ENCODE peak calls at places on chromosomes 7 and 10, in five cellular contexts. One of them, this sample, is unnamed.

GRCh38 chr10:119658274-119658673 is 7.1 kb downstream of the BAG3 start:
- DNase-seq in GM23248: peak
- DNase-seq in HepG2: peak
- DNase-seq in dorsolateral prefrontal cortex: no peak
- DNase-seq in breast epithelium: peak
- DNase-seq in this sample: no peak

GRCh38 chr7:130009848-130010688 is 41.1 kb downstream of the ZC3HC1 start:
- DNase-seq in breast epithelium: no peak
- DNase-seq in dorsolateral prefrontal cortex: no peak
- DNase-seq in HepG2: peak
- DNase-seq in GM23248: peak
- DNase-seq in this sample: no peak

GRCh38 chr7:94701555-94701973 is 45.6 kb upstream of the SGCE start:
- DNase-seq in dorsolateral prefrontal cortex: no peak
- DNase-seq in breast epithelium: no peak
- DNase-seq in HepG2: peak
- DNase-seq in GM23248: peak
- DNase-seq in this sample: no peak

GRCh38 chr10:13347235-13348156 is 597 bp downstream of the SEPHS1 start:
- DNase-seq in GM23248: peak
- DNase-seq in HepG2: peak
- DNase-seq in breast epithelium: peak
- DNase-seq in dorsolateral prefrontal cortex: peak
- DNase-seq in this sample: peak

GRCh38 chr7:149794665-149795064 is 21.3 kb upstream of the ZNF467 start:
- DNase-seq in dorsolateral prefrontal cortex: no peak
- DNase-seq in HepG2: no peak
- DNase-seq in breast epithelium: no peak
- DNase-seq in GM23248: no peak
- DNase-seq in this sample: no peak

GRCh38 chr7:24700446-24701044 is 56.7 kb downstream of the GSDME start:
- DNase-seq in dorsolateral prefrontal cortex: no peak
- DNase-seq in breast epithelium: no peak
- DNase-seq in HepG2: no peak
- DNase-seq in GM23248: no peak
- DNase-seq in this sample: no peak

GRCh38 chr7:91814189-91814588 is 66.3 kb downstream of the MTERF1 start:
- DNase-seq in GM23248: no peak
- DNase-seq in breast epithelium: no peak
- DNase-seq in HepG2: no peak
- DNase-seq in dorsolateral prefrontal cortex: no peak
- DNase-seq in this sample: no peak

GRCh38 chr7:48299580-48300169 is 128.4 kb downstream of the ABCA13 start:
- DNase-seq in HepG2: peak
- DNase-seq in GM23248: peak
- DNase-seq in dorsolateral prefrontal cortex: no peak
- DNase-seq in breast epithelium: peak
- DNase-seq in this sample: peak

GRCh38 chr7:126443951-126444350 is 808.8 kb downstream of the GRM8 start:
- DNase-seq in dorsolateral prefrontal cortex: no peak
- DNase-seq in HepG2: no peak
- DNase-seq in GM23248: no peak
- DNase-seq in breast epithelium: no peak
- DNase-seq in this sample: no peak

GRCh38 chr10:10514790-10515189 is 502.9 kb upstream of the CELF2 start:
- DNase-seq in breast epithelium: no peak
- DNase-seq in dorsolateral prefrontal cortex: no peak
- DNase-seq in GM23248: no peak
- DNase-seq in HepG2: no peak
- DNase-seq in this sample: no peak

GRCh38 chr10:100182281-100182680 is 3.5 kb downstream of the ERLIN1 start:
- DNase-seq in HepG2: no peak
- DNase-seq in GM23248: no peak
- DNase-seq in dorsolateral prefrontal cortex: no peak
- DNase-seq in breast epithelium: no peak
- DNase-seq in this sample: no peak

GRCh38 chr10:24869354-24870016 is 82.9 kb downstream of the PRTFDC1 start:
- DNase-seq in dorsolateral prefrontal cortex: no peak
- DNase-seq in breast epithelium: no peak
- DNase-seq in HepG2: no peak
- DNase-seq in GM23248: peak
- DNase-seq in this sample: no peak

GRCh38 chr7:70695804-70696104 is 436.2 kb upstream of the GALNT17 start:
- DNase-seq in HepG2: no peak
- DNase-seq in GM23248: peak
- DNase-seq in breast epithelium: no peak
- DNase-seq in dorsolateral prefrontal cortex: no peak
- DNase-seq in this sample: no peak

GRCh38 chr10:62916157-62916603 is 100.0 kb upstream of the EGR2 start:
- DNase-seq in breast epithelium: peak
- DNase-seq in GM23248: peak
- DNase-seq in dorsolateral prefrontal cortex: no peak
- DNase-seq in HepG2: no peak
- DNase-seq in this sample: no peak

GRCh38 chr7:155577509-155577905 is 31.1 kb upstream of the CNPY1 start:
- DNase-seq in breast epithelium: no peak
- DNase-seq in GM23248: no peak
- DNase-seq in dorsolateral prefrontal cortex: peak
- DNase-seq in HepG2: no peak
- DNase-seq in this sample: no peak

GRCh38 chr7:18680576-18680975 is 185.0 kb downstream of the HDAC9 start:
- DNase-seq in breast epithelium: no peak
- DNase-seq in GM23248: no peak
- DNase-seq in dorsolateral prefrontal cortex: no peak
- DNase-seq in HepG2: no peak
- DNase-seq in this sample: peak

GRCh38 chr7:70156052-70156451 is 557.8 kb downstream of the AUTS2 start:
- DNase-seq in breast epithelium: no peak
- DNase-seq in dorsolateral prefrontal cortex: no peak
- DNase-seq in GM23248: no peak
- DNase-seq in HepG2: no peak
- DNase-seq in this sample: no peak

GRCh38 chr10:131963811-131964210 is 17.9 kb downstream of the BNIP3 start:
- DNase-seq in dorsolateral prefrontal cortex: no peak
- DNase-seq in HepG2: no peak
- DNase-seq in GM23248: no peak
- DNase-seq in breast epithelium: no peak
- DNase-seq in this sample: no peak

GRCh38 chr7:4274286-4274685 is 407.8 kb upstream of the FOXK1 start:
- DNase-seq in breast epithelium: no peak
- DNase-seq in HepG2: no peak
- DNase-seq in GM23248: no peak
- DNase-seq in dorsolateral prefrontal cortex: no peak
- DNase-seq in this sample: no peak

GRCh38 chr7:116652793-116653192 is 19.2 kb upstream of the MET start:
- DNase-seq in HepG2: no peak
- DNase-seq in breast epithelium: no peak
- DNase-seq in GM23248: peak
- DNase-seq in dorsolateral prefrontal cortex: no peak
- DNase-seq in this sample: no peak

GRCh38 chr10:102675887-102676616 is 31.8 kb downstream of the TRIM8 start:
- DNase-seq in breast epithelium: no peak
- DNase-seq in HepG2: peak
- DNase-seq in dorsolateral prefrontal cortex: no peak
- DNase-seq in GM23248: peak
- DNase-seq in this sample: no peak

GRCh38 chr10:5155951-5156350 is 29.0 kb downstream of the AKR1C8 start:
- DNase-seq in dorsolateral prefrontal cortex: no peak
- DNase-seq in HepG2: no peak
- DNase-seq in GM23248: no peak
- DNase-seq in breast epithelium: no peak
- DNase-seq in this sample: no peak

GRCh38 chr10:121998462-121998861 is 9.5 kb downstream of the TACC2 start:
- DNase-seq in dorsolateral prefrontal cortex: no peak
- DNase-seq in breast epithelium: peak
- DNase-seq in HepG2: no peak
- DNase-seq in GM23248: peak
- DNase-seq in this sample: no peak

GRCh38 chr7:129263168-129263567 is 38.3 kb downstream of the AHCYL2 start:
- DNase-seq in GM23248: no peak
- DNase-seq in HepG2: no peak
- DNase-seq in breast epithelium: no peak
- DNase-seq in dorsolateral prefrontal cortex: no peak
- DNase-seq in this sample: no peak

GRCh38 chr7:26356266-26356665 is 64.6 kb downstream of the SNX10 start:
- DNase-seq in GM23248: no peak
- DNase-seq in HepG2: no peak
- DNase-seq in dorsolateral prefrontal cortex: no peak
- DNase-seq in breast epithelium: no peak
- DNase-seq in this sample: no peak

GRCh38 chr10:61211468-61211867 is 241.7 kb downstream of the TMEM26 start:
- DNase-seq in GM23248: no peak
- DNase-seq in breast epithelium: no peak
- DNase-seq in dorsolateral prefrontal cortex: no peak
- DNase-seq in HepG2: no peak
- DNase-seq in this sample: no peak

GRCh38 chr7:3721422-3721821 is 420.4 kb downstream of the SDK1 start:
- DNase-seq in dorsolateral prefrontal cortex: no peak
- DNase-seq in breast epithelium: no peak
- DNase-seq in HepG2: no peak
- DNase-seq in GM23248: no peak
- DNase-seq in this sample: no peak

GRCh38 chr10:6035926-6036575 is 26.1 kb downstream of the IL2RA start:
- DNase-seq in HepG2: no peak
- DNase-seq in dorsolateral prefrontal cortex: no peak
- DNase-seq in breast epithelium: no peak
- DNase-seq in GM23248: no peak
- DNase-seq in this sample: no peak

GRCh38 chr7:36272567-36273269 is 116.9 kb upstream of the ANLN start:
- DNase-seq in HepG2: peak
- DNase-seq in GM23248: no peak
- DNase-seq in dorsolateral prefrontal cortex: no peak
- DNase-seq in breast epithelium: no peak
- DNase-seq in this sample: no peak

GRCh38 chr7:142859829-142860228 is 5.0 kb downstream of the EPHB6 start:
- DNase-seq in GM23248: peak
- DNase-seq in dorsolateral prefrontal cortex: no peak
- DNase-seq in HepG2: no peak
- DNase-seq in breast epithelium: peak
- DNase-seq in this sample: no peak

GRCh38 chr10:77580500-77580899 is 57.1 kb downstream of the KCNMA1 start:
- DNase-seq in HepG2: no peak
- DNase-seq in breast epithelium: no peak
- DNase-seq in dorsolateral prefrontal cortex: no peak
- DNase-seq in GM23248: no peak
- DNase-seq in this sample: no peak

GRCh38 chr10:30439931-30440330 is 5.9 kb downstream of the MAP3K8 start:
- DNase-seq in dorsolateral prefrontal cortex: no peak
- DNase-seq in breast epithelium: no peak
- DNase-seq in HepG2: no peak
- DNase-seq in GM23248: peak
- DNase-seq in this sample: no peak

GRCh38 chr10:30437039-30437781 is 3.2 kb downstream of the MAP3K8 start:
- DNase-seq in HepG2: no peak
- DNase-seq in dorsolateral prefrontal cortex: no peak
- DNase-seq in GM23248: peak
- DNase-seq in breast epithelium: no peak
- DNase-seq in this sample: no peak

GRCh38 chr10:30436688-30437038 is 2.7 kb downstream of the MAP3K8 start:
- DNase-seq in GM23248: peak
- DNase-seq in HepG2: no peak
- DNase-seq in breast epithelium: no peak
- DNase-seq in dorsolateral prefrontal cortex: no peak
- DNase-seq in this sample: no peak

GRCh38 chr10:30436200-30436599 is 2.2 kb downstream of the MAP3K8 start:
- DNase-seq in breast epithelium: no peak
- DNase-seq in GM23248: peak
- DNase-seq in dorsolateral prefrontal cortex: no peak
- DNase-seq in HepG2: no peak
- DNase-seq in this sample: no peak

GRCh38 chr10:30438016-30438850 is 4.2 kb downstream of the MAP3K8 start:
- DNase-seq in GM23248: peak
- DNase-seq in HepG2: peak
- DNase-seq in dorsolateral prefrontal cortex: no peak
- DNase-seq in breast epithelium: no peak
- DNase-seq in this sample: no peak
- H3K27ac ChIP-seq in GM23248: peak
- H3K27ac ChIP-seq in HepG2: peak
- H3K27ac ChIP-seq in dorsolateral prefrontal cortex: peak
- H3K27ac ChIP-seq in breast epithelium: peak
- H3K27ac ChIP-seq in this sample: no peak

DNA sequence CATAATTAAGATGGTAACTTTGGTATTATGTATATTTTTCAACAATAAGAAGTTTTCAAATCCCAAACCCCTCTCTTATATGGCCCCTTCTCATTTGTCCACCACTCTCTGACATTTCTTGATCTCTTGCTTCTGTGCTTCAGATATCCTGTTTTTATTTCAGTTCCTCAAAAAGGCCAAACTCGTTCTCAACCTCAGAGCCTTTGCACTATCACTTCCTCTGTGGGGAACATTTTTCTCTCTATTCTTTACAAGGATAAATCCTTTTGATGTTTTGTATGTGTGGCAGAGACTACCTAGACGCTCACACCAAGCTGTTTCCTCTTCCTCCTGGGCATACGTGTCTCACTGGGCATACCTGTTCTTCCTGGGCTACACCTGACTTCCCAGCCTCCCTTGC is 54.2 kb upstream of the FRMD4A start:
- DNase-seq in HepG2: no peak
- DNase-seq in GM23248: no peak
- DNase-seq in dorsolateral prefrontal cortex: no peak
- DNase-seq in breast epithelium: no peak
- DNase-seq in this sample: no peak
- H3K27ac ChIP-seq in HepG2: no peak
- H3K27ac ChIP-seq in GM23248: no peak
- H3K27ac ChIP-seq in dorsolateral prefrontal cortex: no peak
- H3K27ac ChIP-seq in breast epithelium: no peak
- H3K27ac ChIP-seq in this sample: no peak

GRCh38 chr7:131231381-131232220 is 96.1 kb upstream of the MKLN1 start:
- DNase-seq in dorsolateral prefrontal cortex: no peak
- DNase-seq in HepG2: no peak
- DNase-seq in breast epithelium: no peak
- DNase-seq in GM23248: peak
- DNase-seq in this sample: no peak
- H3K27ac ChIP-seq in dorsolateral prefrontal cortex: peak
- H3K27ac ChIP-seq in HepG2: no peak
- H3K27ac ChIP-seq in breast epithelium: peak
- H3K27ac ChIP-seq in GM23248: no peak
- H3K27ac ChIP-seq in this sample: no peak

GRCh38 chr10:15484128-15484527 is 113.0 kb upstream of the FAM171A1 start:
- DNase-seq in HepG2: no peak
- DNase-seq in breast epithelium: no peak
- DNase-seq in dorsolateral prefrontal cortex: no peak
- DNase-seq in GM23248: no peak
- DNase-seq in this sample: no peak
- H3K27ac ChIP-seq in HepG2: no peak
- H3K27ac ChIP-seq in breast epithelium: no peak
- H3K27ac ChIP-seq in dorsolateral prefrontal cortex: no peak
- H3K27ac ChIP-seq in GM23248: no peak
- H3K27ac ChIP-seq in this sample: no peak

GRCh38 chr7:47150497-47151260 is 431.2 kb downstream of the TNS3 start:
- DNase-seq in breast epithelium: no peak
- DNase-seq in HepG2: no peak
- DNase-seq in GM23248: no peak
- DNase-seq in dorsolateral prefrontal cortex: no peak
- DNase-seq in this sample: no peak
- H3K27ac ChIP-seq in breast epithelium: no peak
- H3K27ac ChIP-seq in HepG2: no peak
- H3K27ac ChIP-seq in GM23248: no peak
- H3K27ac ChIP-seq in dorsolateral prefrontal cortex: no peak
- H3K27ac ChIP-seq in this sample: no peak